ENCODE peak calls at places on chromosomes 1 and 21, in nine cellular contexts. One of them, this sample, is unnamed.

GRCh38 chr1:203163891-203164635 is 11.6 kb downstream of the MYBPH start:
- DNase-seq in activated T-cell treated with anti-CD3 and anti-CD28 coated beads, Interleukin-2, amount 50 U/mL, for 72 hours: no peak
- DNase-seq in NCI-H1417: no peak
- DNase-seq in AML-193: no peak
- DNase-seq in LoVo: no peak
- DNase-seq in cardiac fibroblast: no peak
- DNase-seq in AG08396: no peak
- DNase-seq in fibroblast of mammary gland: no peak
- DNase-seq in IMR-90: no peak
- DNase-seq in this sample: no peak

GRCh38 chr1:73100216-73100615 is 817.9 kb upstream of the NEGR1 start:
- DNase-seq in activated T-cell treated with anti-CD3 and anti-CD28 coated beads, Interleukin-2, amount 50 U/mL, for 72 hours: no peak
- DNase-seq in NCI-H1417: no peak
- DNase-seq in AML-193: peak; percentile 1
- DNase-seq in LoVo: no peak
- DNase-seq in cardiac fibroblast: no peak
- DNase-seq in AG08396: no peak
- DNase-seq in fibroblast of mammary gland: no peak
- DNase-seq in IMR-90: no peak
- DNase-seq in this sample: no peak

GRCh38 chr1:228005511-228006033 is 1.2 kb upstream of the WNT3A start:
- DNase-seq in activated T-cell treated with anti-CD3 and anti-CD28 coated beads, Interleukin-2, amount 50 U/mL, for 72 hours: no peak
- DNase-seq in NCI-H1417: peak; percentile 21
- DNase-seq in AML-193: no peak
- DNase-seq in LoVo: no peak
- DNase-seq in cardiac fibroblast: no peak
- DNase-seq in AG08396: no peak
- DNase-seq in fibroblast of mammary gland: no peak
- DNase-seq in IMR-90: no peak
- DNase-seq in this sample: no peak

GRCh38 chr1:1314678-1315335 is 6.4 kb downstream of the PUSL1 start:
- DNase-seq in activated T-cell treated with anti-CD3 and anti-CD28 coated beads, Interleukin-2, amount 50 U/mL, for 72 hours: no peak
- DNase-seq in NCI-H1417: no peak
- DNase-seq in AML-193: no peak
- DNase-seq in LoVo: no peak
- DNase-seq in cardiac fibroblast: no peak
- DNase-seq in AG08396: no peak
- DNase-seq in fibroblast of mammary gland: no peak
- DNase-seq in IMR-90: no peak
- DNase-seq in this sample: no peak

GRCh38 chr1:215567491-215568286 is 585 bp downstream of the KCTD3 start:
- DNase-seq in activated T-cell treated with anti-CD3 and anti-CD28 coated beads, Interleukin-2, amount 50 U/mL, for 72 hours: peak; percentile 38
- DNase-seq in NCI-H1417: peak; percentile 92
- DNase-seq in AML-193: no peak
- DNase-seq in LoVo: peak; percentile 68
- DNase-seq in cardiac fibroblast: peak; percentile 54
- DNase-seq in AG08396: peak; percentile 52
- DNase-seq in fibroblast of mammary gland: peak; percentile 59
- DNase-seq in IMR-90: peak; percentile 46
- DNase-seq in this sample: peak; percentile 51

GRCh38 chr1:53473463-53473862 is 14.3 kb downstream of the DMRTB1 start:
- DNase-seq in activated T-cell treated with anti-CD3 and anti-CD28 coated beads, Interleukin-2, amount 50 U/mL, for 72 hours: no peak
- DNase-seq in NCI-H1417: no peak
- DNase-seq in AML-193: peak; percentile 3
- DNase-seq in LoVo: no peak
- DNase-seq in cardiac fibroblast: no peak
- DNase-seq in AG08396: no peak
- DNase-seq in fibroblast of mammary gland: peak; percentile 18
- DNase-seq in IMR-90: peak; percentile 30
- DNase-seq in this sample: peak; percentile 8

GRCh38 chr1:228038387-228039005 is 31.7 kb downstream of the WNT3A start:
- DNase-seq in activated T-cell treated with anti-CD3 and anti-CD28 coated beads, Interleukin-2, amount 50 U/mL, for 72 hours: no peak
- DNase-seq in NCI-H1417: no peak
- DNase-seq in AML-193: no peak
- DNase-seq in LoVo: no peak
- DNase-seq in cardiac fibroblast: no peak
- DNase-seq in AG08396: no peak
- DNase-seq in fibroblast of mammary gland: no peak
- DNase-seq in IMR-90: no peak
- DNase-seq in this sample: no peak

GRCh38 chr1:55696181-55696580 is 481.0 kb upstream of the USP24 start:
- DNase-seq in activated T-cell treated with anti-CD3 and anti-CD28 coated beads, Interleukin-2, amount 50 U/mL, for 72 hours: no peak
- DNase-seq in NCI-H1417: no peak
- DNase-seq in AML-193: no peak
- DNase-seq in LoVo: no peak
- DNase-seq in cardiac fibroblast: peak; percentile 63
- DNase-seq in AG08396: peak; percentile 76
- DNase-seq in fibroblast of mammary gland: peak; percentile 98
- DNase-seq in IMR-90: peak; percentile 98
- DNase-seq in this sample: no peak

GRCh38 chr1:64524614-64525013 is 54.7 kb downstream of the CACHD1 start:
- DNase-seq in activated T-cell treated with anti-CD3 and anti-CD28 coated beads, Interleukin-2, amount 50 U/mL, for 72 hours: no peak
- DNase-seq in NCI-H1417: no peak
- DNase-seq in AML-193: no peak
- DNase-seq in LoVo: no peak
- DNase-seq in cardiac fibroblast: no peak
- DNase-seq in AG08396: no peak
- DNase-seq in fibroblast of mammary gland: no peak
- DNase-seq in IMR-90: no peak
- DNase-seq in this sample: no peak

GRCh38 chr1:11753555-11754208 is 8.3 kb upstream of the C1orf167 start:
- DNase-seq in activated T-cell treated with anti-CD3 and anti-CD28 coated beads, Interleukin-2, amount 50 U/mL, for 72 hours: no peak
- DNase-seq in NCI-H1417: no peak
- DNase-seq in AML-193: no peak
- DNase-seq in LoVo: no peak
- DNase-seq in cardiac fibroblast: peak; percentile 42
- DNase-seq in AG08396: no peak
- DNase-seq in fibroblast of mammary gland: no peak
- DNase-seq in IMR-90: no peak
- DNase-seq in this sample: no peak

GRCh38 chr1:36136535-36136934 is 11.5 kb upstream of the COL8A2 start:
- DNase-seq in activated T-cell treated with anti-CD3 and anti-CD28 coated beads, Interleukin-2, amount 50 U/mL, for 72 hours: no peak
- DNase-seq in NCI-H1417: no peak
- DNase-seq in AML-193: no peak
- DNase-seq in LoVo: no peak
- DNase-seq in cardiac fibroblast: peak; percentile 90
- DNase-seq in AG08396: peak; percentile 87
- DNase-seq in fibroblast of mammary gland: peak; percentile 90
- DNase-seq in IMR-90: peak; percentile 92
- DNase-seq in this sample: no peak

GRCh38 chr1:23609971-23610370 is 50.7 kb upstream of the ID3 start:
- DNase-seq in activated T-cell treated with anti-CD3 and anti-CD28 coated beads, Interleukin-2, amount 50 U/mL, for 72 hours: no peak
- DNase-seq in NCI-H1417: no peak
- DNase-seq in AML-193: no peak
- DNase-seq in LoVo: no peak
- DNase-seq in cardiac fibroblast: no peak
- DNase-seq in AG08396: no peak
- DNase-seq in fibroblast of mammary gland: no peak
- DNase-seq in IMR-90: no peak
- DNase-seq in this sample: no peak

GRCh38 chr1:205582046-205582445 is 49.8 kb downstream of the ELK4 start:
- DNase-seq in activated T-cell treated with anti-CD3 and anti-CD28 coated beads, Interleukin-2, amount 50 U/mL, for 72 hours: no peak
- DNase-seq in NCI-H1417: no peak
- DNase-seq in AML-193: no peak
- DNase-seq in LoVo: no peak
- DNase-seq in cardiac fibroblast: no peak
- DNase-seq in AG08396: no peak
- DNase-seq in fibroblast of mammary gland: no peak
- DNase-seq in IMR-90: no peak
- DNase-seq in this sample: no peak

GRCh38 chr1:208917281-208917680 is 666.2 kb upstream of the CAMK1G start:
- DNase-seq in activated T-cell treated with anti-CD3 and anti-CD28 coated beads, Interleukin-2, amount 50 U/mL, for 72 hours: no peak
- DNase-seq in NCI-H1417: no peak
- DNase-seq in AML-193: no peak
- DNase-seq in LoVo: no peak
- DNase-seq in cardiac fibroblast: no peak
- DNase-seq in AG08396: no peak
- DNase-seq in fibroblast of mammary gland: no peak
- DNase-seq in IMR-90: no peak
- DNase-seq in this sample: no peak

GRCh38 chr1:40508375-40509341 is at the start of gene EXO5:
- DNase-seq in activated T-cell treated with anti-CD3 and anti-CD28 coated beads, Interleukin-2, amount 50 U/mL, for 72 hours: peak; percentile 90
- DNase-seq in NCI-H1417: peak; percentile 84
- DNase-seq in AML-193: peak; percentile 80
- DNase-seq in LoVo: peak; percentile 79
- DNase-seq in cardiac fibroblast: peak; percentile 81
- DNase-seq in AG08396: peak; percentile 86
- DNase-seq in fibroblast of mammary gland: peak; percentile 68
- DNase-seq in IMR-90: peak; percentile 69
- DNase-seq in this sample: peak; percentile 87

GRCh38 chr21:22631066-22631465 is 1632.9 kb downstream of the NCAM2 start:
- DNase-seq in activated T-cell treated with anti-CD3 and anti-CD28 coated beads, Interleukin-2, amount 50 U/mL, for 72 hours: no peak
- DNase-seq in NCI-H1417: no peak
- DNase-seq in AML-193: no peak
- DNase-seq in LoVo: no peak
- DNase-seq in cardiac fibroblast: no peak
- DNase-seq in AG08396: no peak
- DNase-seq in fibroblast of mammary gland: no peak
- DNase-seq in IMR-90: no peak
- DNase-seq in this sample: no peak

GRCh38 chr1:93804412-93804811 is 74.6 kb downstream of the DNTTIP2 start:
- DNase-seq in activated T-cell treated with anti-CD3 and anti-CD28 coated beads, Interleukin-2, amount 50 U/mL, for 72 hours: no peak
- DNase-seq in NCI-H1417: no peak
- DNase-seq in AML-193: no peak
- DNase-seq in LoVo: no peak
- DNase-seq in cardiac fibroblast: peak; percentile 90
- DNase-seq in AG08396: peak; percentile 60
- DNase-seq in fibroblast of mammary gland: peak; percentile 90
- DNase-seq in IMR-90: peak; percentile 95
- DNase-seq in this sample: peak; percentile 90

GRCh38 chr21:29233611-29234540 is 64.8 kb upstream of the BACH1 start:
- DNase-seq in activated T-cell treated with anti-CD3 and anti-CD28 coated beads, Interleukin-2, amount 50 U/mL, for 72 hours: peak; percentile 58
- DNase-seq in NCI-H1417: no peak
- DNase-seq in AML-193: no peak
- DNase-seq in LoVo: no peak
- DNase-seq in cardiac fibroblast: no peak
- DNase-seq in AG08396: no peak
- DNase-seq in fibroblast of mammary gland: no peak
- DNase-seq in IMR-90: no peak
- DNase-seq in this sample: no peak

GRCh38 chr1:92854386-92854785 is 22.5 kb downstream of the RPL5 start:
- DNase-seq in activated T-cell treated with anti-CD3 and anti-CD28 coated beads, Interleukin-2, amount 50 U/mL, for 72 hours: no peak
- DNase-seq in NCI-H1417: no peak
- DNase-seq in AML-193: no peak
- DNase-seq in LoVo: no peak
- DNase-seq in cardiac fibroblast: no peak
- DNase-seq in AG08396: no peak
- DNase-seq in fibroblast of mammary gland: no peak
- DNase-seq in IMR-90: no peak
- DNase-seq in this sample: no peak

GRCh38 chr1:234599617-234600417 is 10.2 kb downstream of the IRF2BP2 start:
- DNase-seq in activated T-cell treated with anti-CD3 and anti-CD28 coated beads, Interleukin-2, amount 50 U/mL, for 72 hours: peak; percentile 82
- DNase-seq in NCI-H1417: peak; percentile 92
- DNase-seq in AML-193: peak; percentile 66
- DNase-seq in LoVo: peak; percentile 87
- DNase-seq in cardiac fibroblast: peak; percentile 92
- DNase-seq in AG08396: peak; percentile 87
- DNase-seq in fibroblast of mammary gland: peak; percentile 85
- DNase-seq in IMR-90: peak; percentile 82
- DNase-seq in this sample: peak; percentile 89

GRCh38 chr1:86149591-86149990 is 7.0 kb downstream of the COL24A1 start:
- DNase-seq in activated T-cell treated with anti-CD3 and anti-CD28 coated beads, Interleukin-2, amount 50 U/mL, for 72 hours: no peak
- DNase-seq in NCI-H1417: no peak
- DNase-seq in AML-193: no peak
- DNase-seq in LoVo: no peak
- DNase-seq in cardiac fibroblast: no peak
- DNase-seq in AG08396: no peak
- DNase-seq in fibroblast of mammary gland: no peak
- DNase-seq in IMR-90: no peak
- DNase-seq in this sample: no peak

GRCh38 chr1:24382165-24382577 is 31.4 kb downstream of the STPG1 start:
- DNase-seq in activated T-cell treated with anti-CD3 and anti-CD28 coated beads, Interleukin-2, amount 50 U/mL, for 72 hours: no peak
- DNase-seq in NCI-H1417: no peak
- DNase-seq in AML-193: no peak
- DNase-seq in LoVo: peak; percentile 64
- DNase-seq in cardiac fibroblast: no peak
- DNase-seq in AG08396: no peak
- DNase-seq in fibroblast of mammary gland: no peak
- DNase-seq in IMR-90: no peak
- DNase-seq in this sample: peak; percentile 63

GRCh38 chr1:105492941-105493340 is 1563.5 kb upstream of the PRMT6 start:
- DNase-seq in activated T-cell treated with anti-CD3 and anti-CD28 coated beads, Interleukin-2, amount 50 U/mL, for 72 hours: no peak
- DNase-seq in NCI-H1417: no peak
- DNase-seq in AML-193: no peak
- DNase-seq in LoVo: no peak
- DNase-seq in cardiac fibroblast: peak; percentile 17
- DNase-seq in AG08396: no peak
- DNase-seq in fibroblast of mammary gland: peak; percentile 64
- DNase-seq in IMR-90: no peak
- DNase-seq in this sample: no peak

GRCh38 chr1:28663871-28664470 is 4.6 kb upstream of the GMEB1 start:
- DNase-seq in activated T-cell treated with anti-CD3 and anti-CD28 coated beads, Interleukin-2, amount 50 U/mL, for 72 hours: no peak
- DNase-seq in NCI-H1417: no peak
- DNase-seq in AML-193: no peak
- DNase-seq in LoVo: no peak
- DNase-seq in cardiac fibroblast: no peak
- DNase-seq in AG08396: no peak
- DNase-seq in fibroblast of mammary gland: no peak
- DNase-seq in IMR-90: no peak
- DNase-seq in this sample: no peak